ENCODE peak calls at places on chromosomes 3 and 15, in eight cellular contexts. One of them, this sample, is unnamed.

GRCh38 chr3:126511291-126511690 is 6.3 kb downstream of the UROC1 start:
- DNase-seq in GM23338: no peak
- DNase-seq in hepatocyte: no peak
- DNase-seq in neural progenitor cell: no peak
- DNase-seq in GM23248: no peak
- DNase-seq in MM.1S: no peak
- DNase-seq in OCI-LY7: no peak
- DNase-seq in HCT116: no peak
- DNase-seq in this sample: no peak

GRCh38 chr3:129549805-129550204 is 6.8 kb downstream of the H1-8 start:
- DNase-seq in GM23338: no peak
- DNase-seq in hepatocyte: no peak
- DNase-seq in neural progenitor cell: no peak
- DNase-seq in GM23248: no peak
- DNase-seq in MM.1S: no peak
- DNase-seq in OCI-LY7: no peak
- DNase-seq in HCT116: no peak
- DNase-seq in this sample: no peak

GRCh38 chr3:134651347-134652041 is 672 bp upstream of the KY start:
- DNase-seq in GM23338: no peak
- DNase-seq in hepatocyte: peak
- DNase-seq in neural progenitor cell: peak
- DNase-seq in GM23248: peak
- DNase-seq in MM.1S: peak
- DNase-seq in OCI-LY7: no peak
- DNase-seq in HCT116: no peak
- DNase-seq in this sample: no peak

GRCh38 chr3:33403756-33404155 is 36.4 kb downstream of the UBP1 start:
- DNase-seq in GM23338: no peak
- DNase-seq in hepatocyte: no peak
- DNase-seq in neural progenitor cell: no peak
- DNase-seq in GM23248: no peak
- DNase-seq in MM.1S: no peak
- DNase-seq in OCI-LY7: no peak
- DNase-seq in HCT116: no peak
- DNase-seq in this sample: no peak

GRCh38 chr3:64220161-64220560 is 5.1 kb downstream of the PRICKLE2 start:
- DNase-seq in GM23338: no peak
- DNase-seq in hepatocyte: peak
- DNase-seq in neural progenitor cell: no peak
- DNase-seq in GM23248: peak
- DNase-seq in MM.1S: no peak
- DNase-seq in OCI-LY7: no peak
- DNase-seq in HCT116: no peak
- DNase-seq in this sample: peak

GRCh38 chr3:124745756-124746155 is 15.5 kb downstream of the UMPS start:
- DNase-seq in GM23338: no peak
- DNase-seq in hepatocyte: no peak
- DNase-seq in neural progenitor cell: no peak
- DNase-seq in GM23248: no peak
- DNase-seq in MM.1S: no peak
- DNase-seq in OCI-LY7: no peak
- DNase-seq in HCT116: no peak
- DNase-seq in this sample: no peak

GRCh38 chr15:39582286-39582976 is 1.6 kb downstream of the THBS1 start:
- DNase-seq in GM23338: no peak
- DNase-seq in hepatocyte: no peak
- DNase-seq in neural progenitor cell: no peak
- DNase-seq in GM23248: peak
- DNase-seq in MM.1S: no peak
- DNase-seq in OCI-LY7: no peak
- DNase-seq in HCT116: no peak
- DNase-seq in this sample: peak

GRCh38 chr15:96622714-96623113 is 292.2 kb downstream of the NR2F2 start:
- DNase-seq in GM23338: no peak
- DNase-seq in hepatocyte: no peak
- DNase-seq in neural progenitor cell: no peak
- DNase-seq in GM23248: no peak
- DNase-seq in MM.1S: no peak
- DNase-seq in OCI-LY7: no peak
- DNase-seq in HCT116: no peak
- DNase-seq in this sample: no peak

DNA sequence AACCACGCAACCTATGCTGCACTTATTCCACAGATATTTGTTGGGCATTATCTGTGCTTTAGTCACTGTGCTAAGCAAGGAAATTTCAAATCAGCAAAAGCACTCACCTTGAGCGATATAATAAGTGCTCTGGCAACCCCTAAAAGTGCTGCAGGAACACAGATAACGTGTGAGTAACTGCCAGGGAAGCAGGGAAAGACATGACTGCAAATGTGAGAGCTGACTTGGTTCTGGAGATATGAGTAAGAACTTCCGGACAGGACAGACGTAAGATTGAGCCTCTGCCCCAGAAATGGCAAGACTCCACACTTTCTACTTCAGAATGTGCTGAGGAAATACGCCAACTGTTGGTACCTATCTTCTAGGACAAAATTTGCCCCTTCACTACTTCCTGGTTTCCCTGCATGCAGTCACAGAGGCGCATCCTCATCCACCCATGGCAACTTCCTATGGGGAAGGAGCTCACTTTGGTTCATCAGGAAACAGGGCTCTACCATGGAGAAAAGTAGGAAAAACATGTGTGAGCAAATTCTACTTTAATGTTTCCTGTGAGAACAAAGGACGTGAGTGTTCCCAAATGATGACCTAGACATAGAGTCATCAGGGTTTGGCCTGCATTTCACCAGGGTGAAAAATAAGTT is 41.7 kb downstream of the AQP9 start:
- DNase-seq in GM23338: no peak
- DNase-seq in hepatocyte: no peak
- DNase-seq in neural progenitor cell: no peak
- DNase-seq in GM23248: peak
- DNase-seq in MM.1S: no peak
- DNase-seq in OCI-LY7: no peak
- DNase-seq in HCT116: no peak
- DNase-seq in this sample: peak
- TF ChIP-seq EZH2phosphoT487 in GM23338: no peak
- TF ChIP-seq EZH2phosphoT487 in hepatocyte: no peak
- TF ChIP-seq EZH2phosphoT487 in neural progenitor cell: no peak
- TF ChIP-seq EZH2phosphoT487 in GM23248: no peak
- TF ChIP-seq EZH2phosphoT487 in MM.1S: no peak
- TF ChIP-seq EZH2phosphoT487 in OCI-LY7: no peak
- TF ChIP-seq EZH2phosphoT487 in HCT116: no peak
- TF ChIP-seq EZH2phosphoT487 in this sample: no peak

GRCh38 chr3:104279617-104280016 is 1087.1 kb upstream of the ALCAM start:
- DNase-seq in GM23338: no peak
- DNase-seq in hepatocyte: no peak
- DNase-seq in neural progenitor cell: no peak
- DNase-seq in GM23248: peak
- DNase-seq in MM.1S: peak
- DNase-seq in OCI-LY7: no peak
- DNase-seq in HCT116: no peak
- DNase-seq in this sample: peak
- H2AFZ ChIP-seq in GM23338: no peak
- H2AFZ ChIP-seq in hepatocyte: peak
- H2AFZ ChIP-seq in neural progenitor cell: no peak
- H2AFZ ChIP-seq in GM23248: peak
- H2AFZ ChIP-seq in MM.1S: peak
- H2AFZ ChIP-seq in OCI-LY7: peak
- H2AFZ ChIP-seq in HCT116: no peak
- H2AFZ ChIP-seq in this sample: no peak

DNA sequence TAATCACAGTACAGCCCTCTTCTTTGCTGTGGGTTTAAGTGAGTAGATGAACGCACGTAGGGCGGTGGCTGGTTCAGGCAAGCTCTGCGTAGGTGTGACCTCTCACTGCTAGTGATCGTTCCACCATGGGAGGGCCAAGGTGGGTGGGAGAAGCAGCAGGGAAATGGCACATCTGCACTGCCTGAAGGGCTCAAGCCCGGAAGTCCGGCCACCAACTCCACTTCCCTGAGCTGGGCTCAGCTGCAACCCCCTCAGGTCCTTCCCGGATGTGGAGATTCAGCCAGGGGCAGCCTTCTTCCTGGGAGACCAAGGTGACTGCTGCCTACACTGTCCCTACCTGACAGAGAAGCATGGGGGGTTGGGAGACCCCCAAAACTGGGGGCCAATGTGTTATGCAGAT is 102.8 kb downstream of the ADCY5 start:
- DNase-seq in GM23338: no peak
- DNase-seq in hepatocyte: no peak
- DNase-seq in neural progenitor cell: no peak
- DNase-seq in GM23248: no peak
- DNase-seq in MM.1S: no peak
- DNase-seq in OCI-LY7: no peak
- DNase-seq in HCT116: no peak
- DNase-seq in this sample: no peak
- TF ChIP-seq EZH2phosphoT487 in GM23338: no peak
- TF ChIP-seq EZH2phosphoT487 in hepatocyte: no peak
- TF ChIP-seq EZH2phosphoT487 in neural progenitor cell: no peak
- TF ChIP-seq EZH2phosphoT487 in GM23248: no peak
- TF ChIP-seq EZH2phosphoT487 in MM.1S: no peak
- TF ChIP-seq EZH2phosphoT487 in OCI-LY7: no peak
- TF ChIP-seq EZH2phosphoT487 in HCT116: no peak
- TF ChIP-seq EZH2phosphoT487 in this sample: no peak

GRCh38 chr15:63048115-63048985 is 5.8 kb downstream of the TPM1 start:
- DNase-seq in GM23338: peak
- DNase-seq in hepatocyte: peak
- DNase-seq in neural progenitor cell: peak
- DNase-seq in GM23248: peak
- DNase-seq in MM.1S: peak
- DNase-seq in OCI-LY7: peak
- DNase-seq in HCT116: peak
- DNase-seq in this sample: peak

GRCh38 chr15:63047792-63048114 is 5.2 kb downstream of the TPM1 start:
- DNase-seq in GM23338: no peak
- DNase-seq in hepatocyte: no peak
- DNase-seq in neural progenitor cell: no peak
- DNase-seq in GM23248: no peak
- DNase-seq in MM.1S: no peak
- DNase-seq in OCI-LY7: no peak
- DNase-seq in HCT116: no peak
- DNase-seq in this sample: no peak

GRCh38 chr15:63050737-63051700 is 8.5 kb downstream of the TPM1 start:
- DNase-seq in GM23338: peak
- DNase-seq in hepatocyte: peak
- DNase-seq in neural progenitor cell: no peak
- DNase-seq in GM23248: peak
- DNase-seq in MM.1S: no peak
- DNase-seq in OCI-LY7: no peak
- DNase-seq in HCT116: no peak
- DNase-seq in this sample: peak

GRCh38 chr15:63049747-63050439 is 7.3 kb downstream of the TPM1 start:
- DNase-seq in GM23338: no peak
- DNase-seq in hepatocyte: no peak
- DNase-seq in neural progenitor cell: no peak
- DNase-seq in GM23248: peak
- DNase-seq in MM.1S: no peak
- DNase-seq in OCI-LY7: no peak
- DNase-seq in HCT116: no peak
- DNase-seq in this sample: no peak

DNA sequence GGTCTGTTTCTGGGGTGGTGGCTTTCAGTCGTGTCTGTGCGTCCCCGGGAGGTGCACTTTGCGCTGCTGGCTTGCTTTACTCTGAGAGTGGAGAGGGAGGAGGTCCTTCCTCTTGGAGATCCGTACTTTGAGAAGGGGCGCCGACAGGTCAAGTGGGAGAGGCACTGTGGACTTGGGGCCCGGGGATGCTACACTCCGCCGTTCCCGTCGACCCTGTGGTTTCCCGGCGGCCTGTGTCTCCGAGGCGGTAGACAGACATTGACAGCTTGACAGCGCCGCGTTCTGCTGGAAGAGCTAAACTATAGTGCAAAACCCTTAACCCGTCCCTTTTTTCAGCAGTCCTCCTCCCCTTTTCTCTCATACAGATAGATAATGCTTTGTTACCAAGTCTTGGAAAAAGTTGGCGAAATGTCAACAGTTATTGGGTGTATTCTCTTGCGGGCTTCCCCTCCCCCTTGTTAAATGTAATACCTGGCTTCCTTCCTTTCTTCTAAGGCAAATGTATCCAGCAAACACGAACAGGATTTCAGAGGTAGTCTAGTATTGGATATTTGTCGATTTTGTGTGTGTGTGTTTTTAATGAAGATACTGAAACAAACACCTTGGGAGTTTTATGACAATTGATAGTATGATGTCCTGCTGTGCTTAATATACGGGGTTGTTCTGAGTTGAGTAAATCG is 6.6 kb downstream of the TPM1 start:
- DNase-seq in GM23338: peak
- DNase-seq in hepatocyte: peak
- DNase-seq in neural progenitor cell: peak
- DNase-seq in GM23248: peak
- DNase-seq in MM.1S: peak
- DNase-seq in OCI-LY7: peak
- DNase-seq in HCT116: no peak
- DNase-seq in this sample: peak
- H2AFZ ChIP-seq in GM23338: no peak
- H2AFZ ChIP-seq in hepatocyte: peak
- H2AFZ ChIP-seq in neural progenitor cell: no peak
- H2AFZ ChIP-seq in GM23248: no peak
- H2AFZ ChIP-seq in MM.1S: peak
- H2AFZ ChIP-seq in OCI-LY7: peak
- H2AFZ ChIP-seq in HCT116: peak
- H2AFZ ChIP-seq in this sample: peak

DNA sequence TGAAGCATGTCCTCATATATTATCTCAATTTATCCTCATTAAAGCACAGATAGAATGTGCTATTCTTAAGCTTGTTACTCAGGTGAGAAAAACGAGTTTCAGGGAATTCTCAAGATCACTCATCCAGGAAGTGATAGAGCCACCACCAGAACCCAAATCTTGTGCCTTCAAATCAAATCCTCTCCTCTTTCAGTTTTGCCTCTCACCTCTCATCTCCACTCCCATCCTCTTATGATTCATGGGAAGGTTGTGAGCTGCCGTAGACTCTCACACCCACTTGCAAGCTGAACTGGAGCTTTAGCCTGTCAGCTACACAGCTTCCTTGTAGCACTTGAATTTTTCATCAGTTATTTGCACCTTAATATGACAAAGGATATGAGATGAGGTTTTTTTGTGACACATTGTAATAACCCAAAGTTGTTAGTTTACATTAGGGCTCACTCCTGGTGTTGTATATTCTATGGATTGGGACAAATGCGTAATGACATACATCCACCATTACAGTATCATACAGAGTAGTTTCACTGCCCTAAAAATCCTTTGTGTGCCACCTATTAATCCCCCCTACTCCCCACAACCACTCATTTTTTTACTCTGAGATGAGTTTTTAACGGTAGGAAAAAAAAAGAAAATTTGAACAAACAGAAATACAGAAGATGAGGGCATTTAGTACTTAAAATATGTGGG is 25.7 kb downstream of the GPR15 start:
- DNase-seq in GM23338: no peak
- DNase-seq in hepatocyte: no peak
- DNase-seq in neural progenitor cell: no peak
- DNase-seq in GM23248: peak
- DNase-seq in MM.1S: no peak
- DNase-seq in OCI-LY7: no peak
- DNase-seq in HCT116: no peak
- DNase-seq in this sample: no peak
- TF ChIP-seq EZH2phosphoT487 in GM23338: no peak
- TF ChIP-seq EZH2phosphoT487 in hepatocyte: no peak
- TF ChIP-seq EZH2phosphoT487 in neural progenitor cell: no peak
- TF ChIP-seq EZH2phosphoT487 in GM23248: no peak
- TF ChIP-seq EZH2phosphoT487 in MM.1S: no peak
- TF ChIP-seq EZH2phosphoT487 in OCI-LY7: no peak
- TF ChIP-seq EZH2phosphoT487 in HCT116: no peak
- TF ChIP-seq EZH2phosphoT487 in this sample: no peak

GRCh38 chr3:180433172-180433571 is 168.8 kb upstream of the TTC14 start:
- DNase-seq in GM23338: no peak
- DNase-seq in hepatocyte: no peak
- DNase-seq in neural progenitor cell: no peak
- DNase-seq in GM23248: peak
- DNase-seq in MM.1S: no peak
- DNase-seq in OCI-LY7: no peak
- DNase-seq in HCT116: no peak
- DNase-seq in this sample: peak
- H2AFZ ChIP-seq in GM23338: peak
- H2AFZ ChIP-seq in hepatocyte: no peak
- H2AFZ ChIP-seq in neural progenitor cell: no peak
- H2AFZ ChIP-seq in GM23248: peak
- H2AFZ ChIP-seq in MM.1S: no peak
- H2AFZ ChIP-seq in OCI-LY7: no peak
- H2AFZ ChIP-seq in HCT116: no peak
- H2AFZ ChIP-seq in this sample: peak

This sample was measured in PC-3.